ENCODE peak calls at places on chromosomes 16 and 17, in seven cellular contexts. One of them, this sample, is unnamed.

GRCh38 chr17:79406316-79406715 is 204.5 kb downstream of the RBFOX3 start:
- DNase-seq in GM12892: no peak
- DNase-seq in HepG2: no peak
- DNase-seq in GM12878: no peak
- DNase-seq in H1: no peak
- DNase-seq in K562: no peak
- DNase-seq in SK-N-SH: no peak
- DNase-seq in this sample: no peak

GRCh38 chr17:4950075-4950756 is 703 bp upstream of the ENO3 start:
- DNase-seq in K562: peak; percentile 27
- DNase-seq in H1: peak; percentile 77
- DNase-seq in HepG2: peak; percentile 56
- DNase-seq in SK-N-SH: peak; percentile 82
- DNase-seq in GM12878: no peak
- DNase-seq in GM12892: no peak
- DNase-seq in this sample: no peak

GRCh38 chr17:57750109-57750845 is 5.2 kb upstream of the CCDC182 start:
- DNase-seq in GM12892: no peak
- DNase-seq in HepG2: no peak
- DNase-seq in K562: no peak
- DNase-seq in GM12878: no peak
- DNase-seq in H1: no peak
- DNase-seq in SK-N-SH: no peak
- DNase-seq in this sample: no peak

GRCh38 chr17:74816883-74817620 is 40.9 kb upstream of the NAT9 start:
- DNase-seq in K562: no peak
- DNase-seq in GM12878: no peak
- DNase-seq in H1: no peak
- DNase-seq in GM12892: no peak
- DNase-seq in SK-N-SH: no peak
- DNase-seq in HepG2: no peak
- DNase-seq in this sample: no peak

GRCh38 chr17:15909481-15909991 is 35.4 kb upstream of the ADORA2B start:
- DNase-seq in GM12878: no peak
- DNase-seq in SK-N-SH: peak; percentile 34
- DNase-seq in H1: no peak
- DNase-seq in K562: no peak
- DNase-seq in GM12892: no peak
- DNase-seq in HepG2: peak; percentile 21
- DNase-seq in this sample: no peak

GRCh38 chr17:69874220-69874670 is 200.8 kb upstream of the KCNJ16 start:
- DNase-seq in GM12878: no peak
- DNase-seq in GM12892: no peak
- DNase-seq in H1: no peak
- DNase-seq in SK-N-SH: no peak
- DNase-seq in HepG2: no peak
- DNase-seq in K562: no peak
- DNase-seq in this sample: no peak

GRCh38 chr16:57979006-57979585 is 8.2 kb upstream of the CNGB1 start:
- DNase-seq in K562: no peak
- DNase-seq in H1: no peak
- DNase-seq in SK-N-SH: no peak
- DNase-seq in HepG2: no peak
- DNase-seq in GM12878: no peak
- DNase-seq in GM12892: no peak
- DNase-seq in this sample: no peak

GRCh38 chr16:77500286-77500598 is 65.4 kb upstream of the ADAMTS18 start:
- DNase-seq in H1: no peak
- DNase-seq in GM12892: no peak
- DNase-seq in SK-N-SH: no peak
- DNase-seq in GM12878: no peak
- DNase-seq in K562: no peak
- DNase-seq in HepG2: no peak
- DNase-seq in this sample: no peak

GRCh38 chr16:51657844-51658243 is 506.8 kb upstream of the SALL1 start:
- DNase-seq in SK-N-SH: no peak
- DNase-seq in K562: no peak
- DNase-seq in HepG2: no peak
- DNase-seq in GM12892: no peak
- DNase-seq in H1: no peak
- DNase-seq in GM12878: no peak
- DNase-seq in this sample: no peak

GRCh38 chr16:35908942-35909341 is 2449.5 kb downstream of the TP53TG3F start:
- DNase-seq in SK-N-SH: peak; percentile 1
- DNase-seq in GM12892: no peak
- DNase-seq in HepG2: no peak
- DNase-seq in GM12878: no peak
- DNase-seq in K562: peak; percentile 25
- DNase-seq in H1: no peak
- DNase-seq in this sample: no peak

GRCh38 chr17:17576772-17577234 is 14.7 kb downstream of the PEMT start:
- DNase-seq in HepG2: no peak
- DNase-seq in GM12892: no peak
- DNase-seq in H1: no peak
- DNase-seq in SK-N-SH: no peak
- DNase-seq in GM12878: no peak
- DNase-seq in K562: no peak
- DNase-seq in this sample: no peak
- TF ChIP-seq TAF1 in HepG2: no peak
- TF ChIP-seq TAF1 in GM12892: no peak
- TF ChIP-seq TAF1 in H1: no peak
- TF ChIP-seq TAF1 in SK-N-SH: no peak
- TF ChIP-seq TAF1 in GM12878: no peak
- TF ChIP-seq TAF1 in K562: no peak
- TF ChIP-seq TAF1 in this sample: no peak

GRCh38 chr16:78606572-78606971 is 507.1 kb downstream of the WWOX start:
- DNase-seq in SK-N-SH: no peak
- DNase-seq in GM12892: no peak
- DNase-seq in HepG2: no peak
- DNase-seq in K562: no peak
- DNase-seq in GM12878: no peak
- DNase-seq in H1: no peak
- DNase-seq in this sample: no peak
- TF ChIP-seq TAF1 in SK-N-SH: no peak
- TF ChIP-seq TAF1 in GM12892: no peak
- TF ChIP-seq TAF1 in HepG2: no peak
- TF ChIP-seq TAF1 in K562: no peak
- TF ChIP-seq TAF1 in GM12878: no peak
- TF ChIP-seq TAF1 in H1: no peak
- TF ChIP-seq TAF1 in this sample: no peak

GRCh38 chr17:44023545-44024270 is 8.9 kb upstream of the TMEM101 start:
- DNase-seq in GM12878: no peak
- DNase-seq in SK-N-SH: no peak
- DNase-seq in HepG2: no peak
- DNase-seq in GM12892: no peak
- DNase-seq in K562: no peak
- DNase-seq in H1: no peak
- DNase-seq in this sample: no peak
- TF ChIP-seq TAF1 in GM12878: no peak
- TF ChIP-seq TAF1 in SK-N-SH: no peak
- TF ChIP-seq TAF1 in HepG2: no peak
- TF ChIP-seq TAF1 in GM12892: no peak
- TF ChIP-seq TAF1 in K562: no peak
- TF ChIP-seq TAF1 in H1: no peak
- TF ChIP-seq TAF1 in this sample: no peak

GRCh38 chr17:41555105-41555887 is 16.6 kb downstream of the KRT9 start:
- DNase-seq in GM12878: no peak
- DNase-seq in SK-N-SH: no peak
- DNase-seq in HepG2: no peak
- DNase-seq in H1: no peak
- DNase-seq in K562: no peak
- DNase-seq in GM12892: no peak
- DNase-seq in this sample: no peak

GRCh38 chr17:41563607-41564006 is 8.3 kb downstream of the KRT9 start:
- DNase-seq in GM12892: no peak
- DNase-seq in K562: no peak
- DNase-seq in GM12878: no peak
- DNase-seq in SK-N-SH: no peak
- DNase-seq in H1: no peak
- DNase-seq in HepG2: no peak
- DNase-seq in this sample: no peak

GRCh38 chr17:41556931-41557330 is 14.9 kb downstream of the KRT9 start:
- DNase-seq in HepG2: no peak
- DNase-seq in H1: no peak
- DNase-seq in K562: no peak
- DNase-seq in GM12892: no peak
- DNase-seq in GM12878: no peak
- DNase-seq in SK-N-SH: no peak
- DNase-seq in this sample: no peak

GRCh38 chr17:41553987-41554680 is 17.7 kb downstream of the KRT9 start:
- DNase-seq in GM12892: no peak
- DNase-seq in GM12878: no peak
- DNase-seq in SK-N-SH: no peak
- DNase-seq in HepG2: no peak
- DNase-seq in H1: no peak
- DNase-seq in K562: no peak
- DNase-seq in this sample: no peak

DNA sequence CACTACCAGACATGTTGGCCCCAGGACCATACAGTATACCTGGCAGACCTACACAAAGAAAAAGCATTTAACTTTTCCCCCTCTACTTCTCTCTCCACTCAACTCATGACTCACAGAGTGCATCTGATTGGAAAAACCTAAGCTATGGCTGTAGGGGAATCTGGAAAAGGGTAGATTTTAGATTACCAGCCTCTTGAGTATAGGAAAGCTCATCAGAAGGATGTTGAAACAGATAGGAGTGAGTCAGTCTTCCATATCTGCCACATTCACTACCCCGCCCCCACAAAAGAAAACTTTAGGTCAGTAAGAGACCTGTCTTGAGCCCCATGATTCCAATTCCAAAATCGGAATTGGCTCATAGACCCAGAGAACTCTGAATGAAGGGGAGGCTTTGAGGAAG is 12.3 kb downstream of the KRT9 start:
- DNase-seq in K562: no peak
- DNase-seq in SK-N-SH: no peak
- DNase-seq in GM12892: no peak
- DNase-seq in HepG2: no peak
- DNase-seq in H1: no peak
- DNase-seq in GM12878: no peak
- DNase-seq in this sample: no peak
- TF ChIP-seq TAF1 in K562: no peak
- TF ChIP-seq TAF1 in SK-N-SH: no peak
- TF ChIP-seq TAF1 in GM12892: no peak
- TF ChIP-seq TAF1 in HepG2: no peak
- TF ChIP-seq TAF1 in H1: no peak
- TF ChIP-seq TAF1 in GM12878: no peak
- TF ChIP-seq TAF1 in this sample: no peak

GRCh38 chr16:67883872-67884261 is 818 bp upstream of the NRN1L start:
- DNase-seq in GM12878: no peak
- DNase-seq in GM12892: peak; percentile 90
- DNase-seq in SK-N-SH: peak; percentile 90
- DNase-seq in K562: peak; percentile 76
- DNase-seq in H1: peak; percentile 90
- DNase-seq in HepG2: peak; percentile 51
- DNase-seq in this sample: peak; percentile 93
- TF ChIP-seq TAF1 in GM12878: no peak
- TF ChIP-seq TAF1 in GM12892: no peak
- TF ChIP-seq TAF1 in SK-N-SH: no peak
- TF ChIP-seq TAF1 in K562: no peak
- TF ChIP-seq TAF1 in H1: no peak
- TF ChIP-seq TAF1 in HepG2: no peak
- TF ChIP-seq TAF1 in this sample: no peak

DNA sequence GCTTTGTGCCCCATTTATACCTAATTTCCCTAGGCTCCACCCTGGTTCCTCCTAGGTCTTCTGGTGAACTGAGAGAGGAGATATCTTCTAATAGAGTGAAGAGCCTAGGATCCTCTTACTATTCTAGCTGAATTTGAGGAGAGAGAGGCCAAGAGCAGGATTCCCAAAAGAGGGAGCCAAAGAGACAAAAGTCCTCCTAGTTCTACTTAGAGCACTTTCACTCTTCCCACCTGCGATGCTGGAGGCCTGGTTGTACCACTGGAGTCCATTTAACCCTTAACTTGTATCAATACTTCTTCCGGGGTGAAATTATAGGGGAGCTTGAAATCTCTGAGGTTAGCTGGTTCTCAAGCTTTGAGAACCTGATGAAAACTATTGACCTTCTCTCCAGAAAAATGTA is 3.4 kb upstream of the SSH2 start:
- DNase-seq in H1: no peak
- DNase-seq in K562: no peak
- DNase-seq in GM12878: no peak
- DNase-seq in GM12892: no peak
- DNase-seq in SK-N-SH: no peak
- DNase-seq in HepG2: peak; percentile 52
- DNase-seq in this sample: no peak
- TF ChIP-seq TAF1 in H1: no peak
- TF ChIP-seq TAF1 in K562: no peak
- TF ChIP-seq TAF1 in GM12878: no peak
- TF ChIP-seq TAF1 in GM12892: no peak
- TF ChIP-seq TAF1 in SK-N-SH: no peak
- TF ChIP-seq TAF1 in HepG2: no peak
- TF ChIP-seq TAF1 in this sample: no peak

DNA sequence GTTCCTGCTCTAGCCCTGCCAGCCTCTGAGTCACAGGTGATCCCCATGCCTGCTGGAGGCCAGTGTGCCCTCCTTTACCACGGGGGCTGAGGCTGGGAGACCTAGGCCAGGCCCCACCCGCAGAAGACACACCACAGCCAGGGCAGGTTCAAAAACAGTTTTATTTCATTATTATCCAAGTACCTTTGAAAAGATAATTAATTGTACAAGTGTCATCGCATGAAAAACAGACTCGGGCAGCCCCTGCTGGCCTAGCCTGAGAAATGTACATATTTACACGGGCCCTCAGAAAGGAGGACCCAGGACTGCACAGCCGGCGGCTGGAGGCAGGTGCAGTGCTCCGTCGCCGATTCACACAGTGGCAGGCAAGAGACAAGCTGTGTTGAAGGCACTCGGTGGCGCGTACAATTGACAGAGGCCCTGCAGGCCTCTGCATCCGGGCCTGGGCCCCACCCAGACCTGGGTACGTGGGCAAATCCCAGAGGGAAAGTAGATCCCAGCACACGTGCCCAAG is 4.4 kb downstream of the PDIA2 start:
- DNase-seq in GM12878: no peak
- DNase-seq in K562: no peak
- DNase-seq in GM12892: no peak
- DNase-seq in SK-N-SH: no peak
- DNase-seq in HepG2: no peak
- DNase-seq in H1: no peak
- DNase-seq in this sample: no peak
- TF ChIP-seq TAF1 in GM12878: no peak
- TF ChIP-seq TAF1 in K562: no peak
- TF ChIP-seq TAF1 in GM12892: no peak
- TF ChIP-seq TAF1 in SK-N-SH: no peak
- TF ChIP-seq TAF1 in HepG2: no peak
- TF ChIP-seq TAF1 in H1: no peak
- TF ChIP-seq TAF1 in this sample: no peak

GRCh38 chr16:49658066-49658465 is 197.8 kb downstream of the ZNF423 start:
- DNase-seq in SK-N-SH: no peak
- DNase-seq in GM12878: no peak
- DNase-seq in K562: no peak
- DNase-seq in HepG2: no peak
- DNase-seq in H1: no peak
- DNase-seq in GM12892: no peak
- DNase-seq in this sample: no peak
- TF ChIP-seq TAF1 in SK-N-SH: no peak
- TF ChIP-seq TAF1 in GM12878: no peak
- TF ChIP-seq TAF1 in K562: no peak
- TF ChIP-seq TAF1 in HepG2: no peak
- TF ChIP-seq TAF1 in H1: no peak
- TF ChIP-seq TAF1 in GM12892: no peak
- TF ChIP-seq TAF1 in this sample: no peak